ENCODE peak calls at places on chromosomes 3 and 15, in ten cellular contexts. M, U, K, E, J, I, Q, N, P and X are unnamed samples.

GRCh38 chr15:95304874-95305271 is 1025.6 kb upstream of the NR2F2 start:
- DNase-seq in M (no peak), U (no peak), K (no peak), E (no peak), J (no peak), I (no peak), Q (no peak), N (no peak), P (no peak), X (no peak)

GRCh38 chr15:101045835-101046691 is 126.9 kb downstream of the LRRK1 start:
- DNase-seq in M (no peak), U (peak), K (no peak), E (no peak), J (peak), I (peak), Q (peak), N (no peak), P (no peak), X (no peak)

GRCh38 chr3:126944089-126944965 is 38.6 kb upstream of the PLXNA1 start:
- DNase-seq in M (no peak), U (no peak), K (no peak), E (no peak), J (no peak), I (no peak), Q (no peak), N (no peak), P (no peak), X (no peak)

GRCh38 chr3:23385327-23385726 is 182.2 kb downstream of the UBE2E2 start:
- DNase-seq in M (no peak), U (no peak), K (no peak), E (no peak), J (no peak), I (no peak), Q (no peak), N (no peak), P (no peak), X (no peak)

GRCh38 chr3:5948081-5948480 is 760.6 kb downstream of the EDEM1 start:
- DNase-seq in M (no peak), U (no peak), K (no peak), E (no peak), J (no peak), I (no peak), Q (no peak), N (no peak), P (no peak), X (no peak)

GRCh38 chr15:65183847-65184159 is 1.3 kb downstream of the CLPX start:
- DNase-seq in M (no peak), U (no peak), K (no peak), E (no peak), J (no peak), I (no peak), Q (no peak), N (no peak), P (peak), X (no peak)

GRCh38 chr15:81105521-81105920 is 28.5 kb upstream of the CFAP161 start:
- DNase-seq in M (no peak), U (no peak), K (no peak), E (no peak), J (no peak), I (no peak), Q (no peak), N (no peak), P (no peak), X (no peak)

GRCh38 chr3:30629736-30630135 is 23.3 kb downstream of the TGFBR2 start:
- DNase-seq in M (no peak), U (no peak), K (no peak), E (no peak), J (no peak), I (no peak), Q (no peak), N (no peak), P (no peak), X (no peak)

GRCh38 chr3:134291300-134292254 is 40.9 kb upstream of the RYK start:
- DNase-seq in M (peak), U (peak), K (no peak), E (peak), J (no peak), I (no peak), Q (peak), N (peak), P (no peak), X (peak)

GRCh38 chr15:100565591-100565990 is 36.4 kb downstream of the LINS1 start:
- DNase-seq in M (no peak), U (no peak), K (no peak), E (no peak), J (no peak), I (no peak), Q (peak), N (peak), P (no peak), X (no peak)

GRCh38 chr3:121073011-121073410 is 165.0 kb downstream of the STXBP5L start:
- DNase-seq in M (no peak), U (no peak), K (no peak), E (no peak), J (no peak), I (no peak), Q (no peak), N (no peak), P (no peak), X (no peak)

GRCh38 chr3:47646362-47646761 is 67.7 kb upstream of the CSPG5 start:
- DNase-seq in M (no peak), U (no peak), K (peak), E (no peak), J (no peak), I (no peak), Q (no peak), N (peak), P (no peak), X (no peak)

GRCh38 chr3:130395916-130396315 is 50.4 kb downstream of the COL6A5 start:
- DNase-seq in M (no peak), U (no peak), K (no peak), E (no peak), J (no peak), I (no peak), Q (peak), N (peak), P (peak), X (no peak)

GRCh38 chr3:189446959-189447560 is 184.1 kb upstream of the TP63 start:
- DNase-seq in M (no peak), U (no peak), K (no peak), E (no peak), J (no peak), I (no peak), Q (no peak), N (peak), P (no peak), X (no peak)

GRCh38 chr15:62624541-62625399 is 417.8 kb upstream of the TPM1 start:
- DNase-seq in M (no peak), U (no peak), K (no peak), E (no peak), J (no peak), I (no peak), Q (peak), N (peak), P (no peak), X (no peak)

GRCh38 chr3:55558316-55558715 is 71.2 kb upstream of the WNT5A start:
- DNase-seq in M (no peak), U (no peak), K (no peak), E (no peak), J (no peak), I (no peak), Q (no peak), N (no peak), P (no peak), X (no peak)

GRCh38 chr3:46542801-46543201 is 23.3 kb downstream of the LRRC2 start:
- DNase-seq in M (no peak), U (no peak), K (no peak), E (no peak), J (no peak), I (no peak), Q (no peak), N (no peak), P (no peak), X (no peak)
- H3K27ac ChIP-seq in M (no peak), U (no peak), K (no peak), E (no peak), J (peak), I (no peak), Q (no peak), N (no peak), P (peak), X (peak)

DNA sequence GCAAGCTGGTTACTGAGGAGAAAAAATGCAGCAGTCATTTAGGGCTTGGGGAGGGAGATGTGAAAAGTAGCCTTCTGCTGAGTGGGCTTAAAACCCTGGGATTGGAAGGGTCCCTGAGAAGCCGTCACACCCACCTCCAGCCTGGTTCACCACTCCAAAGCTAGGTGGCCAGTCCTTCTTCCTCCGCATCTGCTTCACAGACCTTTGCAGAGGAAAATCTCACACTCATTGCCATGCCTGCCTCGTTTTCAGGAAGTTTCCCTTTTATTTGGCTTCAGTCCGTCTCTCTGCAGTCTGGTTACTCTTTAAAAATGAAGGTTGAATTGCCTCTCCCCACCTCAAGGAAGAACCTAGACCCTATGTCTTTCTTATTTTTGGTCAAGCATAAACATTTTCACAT is 10.8 kb downstream of the MRAS start:
- DNase-seq in M (no peak), U (no peak), K (no peak), E (no peak), J (no peak), I (no peak), Q (no peak), N (no peak), P (no peak), X (no peak)
- H3K27ac ChIP-seq in M (peak), U (no peak), K (no peak), E (peak), J (no peak), I (no peak), Q (no peak), N (peak), P (no peak), X (peak)

DNA sequence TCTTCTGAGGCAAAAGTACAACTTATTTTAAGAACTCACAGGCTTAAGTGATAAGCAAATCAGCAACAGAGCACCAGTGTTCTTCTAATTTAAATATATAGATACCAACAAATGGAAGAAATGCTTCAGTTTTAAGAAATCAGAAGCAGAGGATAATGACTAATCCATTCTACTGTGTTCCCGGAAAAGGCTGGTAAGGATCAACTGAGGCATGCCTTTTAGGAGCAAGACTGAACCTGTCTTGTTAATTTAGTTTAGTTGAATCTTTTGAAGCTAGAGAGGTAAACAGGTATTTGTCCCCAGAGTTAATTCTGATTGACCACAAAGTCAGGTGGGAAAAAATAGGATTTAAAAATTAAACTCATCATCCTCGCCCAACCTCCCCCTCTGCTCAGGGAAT is 51.8 kb downstream of the TAMM41 start:
- DNase-seq in M (no peak), U (no peak), K (no peak), E (no peak), J (no peak), I (no peak), Q (no peak), N (no peak), P (no peak), X (no peak)
- H3K27ac ChIP-seq in M (no peak), U (no peak), K (no peak), E (no peak), J (no peak), I (no peak), Q (no peak), N (no peak), P (no peak), X (no peak)

DNA sequence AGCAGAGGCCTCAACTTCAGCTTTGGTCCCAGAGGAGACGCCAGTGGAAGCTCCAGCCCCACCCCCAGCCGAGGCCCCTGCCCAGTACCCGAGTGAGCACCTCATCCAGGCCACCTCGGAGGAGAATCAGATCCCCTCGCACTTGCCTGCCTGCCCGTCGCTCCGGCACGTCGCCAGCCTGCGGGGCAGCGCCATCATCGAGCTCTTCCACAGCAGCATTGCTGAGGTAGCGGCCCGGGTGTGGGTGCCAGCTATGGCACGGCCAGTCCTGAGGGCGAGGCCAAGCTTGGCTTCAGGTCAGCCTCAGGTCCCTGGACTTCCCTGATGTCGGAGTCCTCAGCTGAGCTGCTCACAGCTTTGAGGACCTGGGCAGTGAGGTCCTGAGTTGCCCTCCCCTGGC is 5.7 kb upstream of the STAB1 start:
- DNase-seq in M (no peak), U (no peak), K (no peak), E (no peak), J (no peak), I (no peak), Q (no peak), N (no peak), P (no peak), X (no peak)
- H3K27ac ChIP-seq in M (peak), U (no peak), K (no peak), E (peak), J (no peak), I (no peak), Q (no peak), N (no peak), P (peak), X (peak)